ENCODE peak calls at places on chromosomes 1 and 21, in four cellular contexts. T is suprapubic skin, W is cardiac fibroblast, G is neuronal stem cell. R is an unnamed sample.

GRCh38 chr1:101236546-101237228 is at the start of gene S1PR1:
- DNase-seq in G (peak; percentile 80), W (peak; percentile 89), T (peak; percentile 80), R (peak; percentile 37)

GRCh38 chr1:64471724-64472276 is 1.9 kb downstream of the CACHD1 start:
- DNase-seq in W (no peak), T (no peak), G (no peak), R (peak; percentile 70)

GRCh38 chr1:220226752-220227151 is 45.5 kb downstream of the RAB3GAP2 start:
- DNase-seq in T (no peak), W (no peak), G (no peak), R (no peak)

GRCh38 chr1:18931731-18932130 is 24.7 kb downstream of the IFFO2 start:
- DNase-seq in W (no peak), T (no peak), G (no peak), R (no peak)

GRCh38 chr21:43597052-43597451 is 62.2 kb downstream of the HSF2BP start:
- DNase-seq in T (no peak), W (peak; percentile 46), G (no peak), R (peak; percentile 84)

GRCh38 chr1:25779894-25780293 is 20.1 kb upstream of the SELENON start:
- DNase-seq in G (no peak), T (no peak), W (no peak), R (no peak)

GRCh38 chr1:115669002-115669673 is 27.4 kb downstream of the VANGL1 start:
- DNase-seq in W (peak; percentile 31), T (no peak), G (no peak), R (peak; percentile 89)

GRCh38 chr1:168227620-168228019 is 1.8 kb downstream of the SFT2D2 start:
- DNase-seq in T (no peak), W (no peak), G (no peak), R (peak; percentile 28)

GRCh38 chr1:51955797-51956527 is 34.5 kb downstream of the RAB3B start:
- DNase-seq in G (no peak), W (no peak), T (no peak), R (no peak)

GRCh38 chr1:114558548-114558947 is 22.9 kb downstream of the BCAS2 start:
- DNase-seq in T (no peak), G (no peak), W (peak; percentile 26), R (no peak)

GRCh38 chr1:42913426-42914091 is 45.1 kb downstream of the SLC2A1 start:
- DNase-seq in T (no peak), G (peak; percentile 53), W (peak; percentile 91), R (peak; percentile 58)

GRCh38 chr1:94580367-94581115 is 39.0 kb upstream of the F3 start:
- DNase-seq in G (no peak), T (no peak), W (no peak), R (no peak)

GRCh38 chr1:181099152-181100014 is 10.9 kb downstream of the IER5 start:
- DNase-seq in G (no peak), W (peak; percentile 62), T (no peak), R (peak; percentile 55)

GRCh38 chr1:160705176-160705745 is 6.4 kb downstream of the CD48 start:
- DNase-seq in T (no peak), W (no peak), G (no peak), R (no peak)

GRCh38 chr1:161001068-161001467 is 19.9 kb downstream of the F11R start:
- DNase-seq in T (no peak), G (no peak), W (no peak), R (no peak)

GRCh38 chr1:58746757-58747156 is 37.1 kb downstream of the JUN start:
- DNase-seq in W (no peak), G (no peak), T (no peak), R (peak; percentile 59)

GRCh38 chr1:95325337-95325736 is 91.3 kb downstream of the RWDD3 start:
- DNase-seq in W (no peak), T (no peak), G (no peak), R (no peak)

GRCh38 chr1:160264795-160265307 is 2.5 kb upstream of the DCAF8 start:
- DNase-seq in T (no peak), W (no peak), G (no peak), R (no peak)

GRCh38 chr1:167617100-167617949 is 12.7 kb upstream of the RCSD1 start:
- DNase-seq in G (no peak), T (no peak), W (peak; percentile 78), R (no peak)

GRCh38 chr1:184753608-184754478 is 815 bp downstream of the EDEM3 start:
- DNase-seq in T (peak; percentile 75), G (no peak), W (peak; percentile 35), R (peak; percentile 41)

GRCh38 chr1:200452850-200453543 is 43.2 kb upstream of the ZNF281 start:
- DNase-seq in W (no peak), T (no peak), G (no peak), R (peak; percentile 7)

GRCh38 chr1:58979085-58979484 is 195.2 kb upstream of the JUN start:
- DNase-seq in T (no peak), W (no peak), G (no peak), R (no peak)

GRCh38 chr1:2356401-2356800 is 35.0 kb downstream of the MORN1 start:
- DNase-seq in T (no peak), W (no peak), G (no peak), R (no peak)

GRCh38 chr21:35511298-35512162 is 462.4 kb upstream of the RUNX1 start:
- DNase-seq in W (peak; percentile 35), T (no peak), G (no peak), R (peak; percentile 35)

GRCh38 chr1:205350626-205351235 is 6.0 kb downstream of the KLHDC8A start:
- DNase-seq in T (no peak), G (no peak), W (no peak), R (no peak)

GRCh38 chr1:108114026-108114599 is 86.0 kb downstream of the SLC25A24 start:
- DNase-seq in T (no peak), W (no peak), G (no peak), R (no peak)

GRCh38 chr1:247576514-247576913 is 11.6 kb upstream of the OR2G2 start:
- DNase-seq in W (no peak), T (no peak), G (no peak), R (no peak)

GRCh38 chr1:204723131-204723787 is 37.7 kb upstream of the LRRN2 start:
- DNase-seq in G (no peak), W (no peak), T (no peak), R (no peak)

GRCh38 chr21:32858628-32859027 is 87.1 kb upstream of the PAXBP1 start:
- DNase-seq in T (no peak), G (no peak), W (no peak), R (no peak)

GRCh38 chr1:184396081-184396480 is 9.3 kb downstream of the C1orf21 start:
- DNase-seq in G (no peak), T (no peak), W (no peak), R (no peak)

GRCh38 chr1:27557596-27558340 is 46.2 kb downstream of the AHDC1 start:
- DNase-seq in G (no peak), T (no peak), W (no peak), R (peak; percentile 57)

GRCh38 chr1:222877854-222878253 is 63.0 kb downstream of the DISP1 start:
- DNase-seq in W (peak; percentile 49), G (no peak), T (no peak), R (peak; percentile 23)

DNA sequence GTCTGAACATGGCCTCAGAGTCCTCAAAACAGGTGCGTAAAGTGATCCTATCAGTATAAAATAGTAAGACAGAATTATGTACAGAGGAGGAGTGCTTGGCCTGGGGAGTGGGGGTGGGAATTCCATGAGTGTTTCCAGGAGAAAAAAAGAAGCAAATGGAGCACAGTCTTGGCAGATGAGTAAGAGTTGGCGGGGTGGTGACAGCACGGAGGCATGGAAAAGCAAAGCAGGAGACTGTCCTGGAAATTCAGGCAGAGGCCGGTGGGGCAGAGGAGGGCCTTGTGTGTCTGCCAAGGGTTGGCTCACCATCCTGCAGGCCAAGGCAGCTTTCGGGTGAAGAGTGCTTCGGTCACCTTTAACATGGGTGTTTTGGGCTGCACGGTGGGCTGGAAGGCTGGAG is 63.4 kb downstream of the OPTC start:
- DNase-seq in G (no peak), T (peak; percentile 75), W (peak; percentile 86), R (peak; percentile 93)
- H3K4me3 ChIP-seq in G (no peak overlapping the region), T (no peak overlapping the region), W (no peak overlapping the region), R (peak overlapping the region; percentile 29)

GRCh38 chr1:219119839-219120238 is 53.8 kb upstream of the LYPLAL1 start:
- DNase-seq in W (peak; percentile 23), T (no peak), G (no peak), R (peak; percentile 66)

GRCh38 chr1:219123041-219123440 is 50.6 kb upstream of the LYPLAL1 start:
- DNase-seq in W (peak; percentile 56), T (peak; percentile 58), G (no peak), R (no peak)

GRCh38 chr1:219124163-219124562 is 49.5 kb upstream of the LYPLAL1 start:
- DNase-seq in G (no peak), T (no peak), W (no peak), R (no peak)

GRCh38 chr1:219121634-219122033 is 52.0 kb upstream of the LYPLAL1 start:
- DNase-seq in T (no peak), W (no peak), G (no peak), R (no peak)

DNA sequence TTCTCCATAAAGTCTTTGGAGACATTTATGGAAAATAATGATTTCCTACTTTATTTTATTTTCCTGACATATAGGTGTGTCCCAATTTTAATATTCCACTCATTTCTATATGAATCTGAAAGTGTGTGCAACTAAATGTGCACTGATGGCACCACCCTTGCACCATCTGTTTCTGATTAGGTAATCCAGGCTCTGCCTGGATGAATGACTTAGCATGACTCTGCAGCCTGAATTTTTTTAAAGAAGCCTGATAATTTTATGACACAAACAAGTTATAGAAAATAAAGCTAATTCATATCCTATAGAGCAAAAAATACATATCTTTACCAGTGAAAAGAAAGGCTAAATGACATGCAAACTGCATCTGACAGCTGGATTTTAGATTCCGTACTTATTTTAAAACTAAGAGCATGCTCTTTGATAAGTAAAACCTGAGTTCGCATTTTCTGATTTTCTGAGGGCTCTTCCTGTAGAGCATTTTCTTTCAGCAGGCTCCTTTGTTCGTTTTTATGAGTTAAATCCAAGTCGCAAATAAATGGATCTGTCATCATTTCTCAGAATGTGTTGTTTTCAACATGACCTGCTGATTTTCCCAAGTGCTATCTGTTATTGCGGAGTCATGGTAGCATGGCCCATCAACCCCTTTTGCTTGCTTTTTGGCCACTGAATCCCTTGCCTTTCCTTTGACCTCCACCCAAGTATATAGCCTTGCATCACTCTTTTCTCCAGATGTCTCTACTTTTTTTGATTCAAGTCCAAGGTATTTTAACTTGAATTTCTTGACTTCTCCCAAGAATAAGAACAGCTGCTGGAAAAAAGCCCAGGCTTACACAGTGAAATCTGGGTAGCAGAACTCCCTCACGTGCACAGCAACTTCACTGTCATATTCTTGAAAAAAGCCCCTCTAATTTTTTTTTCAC is 52.8 kb upstream of the LYPLAL1 start:
- DNase-seq in W (peak; percentile 98), T (peak; percentile 66), G (no peak), R (peak; percentile 95)
- H3K4me3 ChIP-seq in W (no peak overlapping the region), T (no peak overlapping the region), G (no peak overlapping the region), R (no peak overlapping the region)

DNA sequence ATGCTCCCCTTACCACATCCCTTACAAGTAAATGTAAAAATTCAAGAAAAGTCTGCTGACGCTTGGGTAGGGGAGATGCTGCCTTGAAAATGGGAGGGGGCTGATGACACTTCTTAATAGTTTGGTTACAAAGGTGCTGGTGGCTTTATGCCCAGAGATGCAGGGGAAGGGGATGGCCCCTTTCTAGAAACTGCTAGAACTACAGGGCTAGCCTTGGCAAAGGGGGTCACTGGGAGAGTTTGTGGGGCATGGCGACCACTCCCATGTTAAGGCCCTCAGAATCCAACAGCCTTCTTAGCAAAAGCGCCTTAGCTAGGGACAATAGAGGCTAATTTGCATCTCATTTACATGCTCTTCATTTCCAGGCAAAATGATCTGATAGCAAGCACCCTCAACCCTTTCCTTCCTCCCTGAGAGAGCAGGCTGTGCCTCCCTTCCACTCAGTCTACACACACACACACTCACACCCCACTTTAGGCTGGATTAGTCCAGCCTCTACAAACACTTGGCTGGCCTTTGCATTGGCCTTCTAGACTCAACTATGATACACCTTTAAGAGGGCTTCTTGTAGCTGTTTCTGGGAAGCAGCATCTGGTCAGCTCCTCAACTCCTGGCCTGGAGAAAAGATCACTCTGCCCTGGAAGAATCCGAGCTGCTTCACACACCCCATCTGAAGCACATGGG is 1.8 kb downstream of the SEMA6C start:
- DNase-seq in G (no peak), W (peak; percentile 24), T (no peak), R (peak; percentile 49)
- H3K4me3 ChIP-seq in G (no peak overlapping the region), W (no peak overlapping the region), T (peak overlapping the region; percentile 91), R (no peak overlapping the region)

GRCh38 chr1:153670859-153671622 is at the start of gene ILF2:
- DNase-seq in W (peak; percentile 100), G (peak; percentile 100), T (peak; percentile 99), R (peak; percentile 99)
- H3K4me3 ChIP-seq in W (peak within 1 kb of the TSS; percentile 88), G (peak within 1 kb of the TSS; percentile 92), T (peak within 1 kb of the TSS; percentile 78), R (peak within 1 kb of the TSS; percentile 93)